ENCODE peak calls at places on chromosomes 3 and 15, in eight cellular contexts. One of them, this sample, is unnamed.

GRCh38 chr3:59317386-59317785 is 267.6 kb upstream of the CFAP20DC start:
- DNase-seq in GM23248: no peak
- DNase-seq in SW 1271: no peak
- DNase-seq in A172: no peak
- DNase-seq in G401: no peak
- DNase-seq in effector memory CD8-positive, alpha-beta T cell: no peak
- DNase-seq in iPS-NIHi11: no peak
- DNase-seq in AG08396: no peak
- DNase-seq in this sample: no peak

GRCh38 chr3:40921251-40921650 is 278.1 kb upstream of the CTNNB1 start:
- DNase-seq in GM23248: no peak
- DNase-seq in SW 1271: no peak
- DNase-seq in A172: no peak
- DNase-seq in G401: no peak
- DNase-seq in effector memory CD8-positive, alpha-beta T cell: no peak
- DNase-seq in iPS-NIHi11: no peak
- DNase-seq in AG08396: no peak
- DNase-seq in this sample: no peak

GRCh38 chr3:197478746-197479668 is 76.8 kb downstream of the BDH1 start:
- DNase-seq in GM23248: peak
- DNase-seq in SW 1271: peak
- DNase-seq in A172: peak
- DNase-seq in G401: peak
- DNase-seq in effector memory CD8-positive, alpha-beta T cell: no peak
- DNase-seq in iPS-NIHi11: peak
- DNase-seq in AG08396: no peak
- DNase-seq in this sample: peak

GRCh38 chr3:143507735-143508580 is 340.3 kb downstream of the SLC9A9 start:
- DNase-seq in GM23248: peak
- DNase-seq in SW 1271: no peak
- DNase-seq in A172: peak
- DNase-seq in G401: no peak
- DNase-seq in effector memory CD8-positive, alpha-beta T cell: no peak
- DNase-seq in iPS-NIHi11: no peak
- DNase-seq in AG08396: peak
- DNase-seq in this sample: no peak

GRCh38 chr3:180640987-180641386 is 38.3 kb downstream of the CCDC39 start:
- DNase-seq in GM23248: no peak
- DNase-seq in SW 1271: no peak
- DNase-seq in A172: no peak
- DNase-seq in G401: no peak
- DNase-seq in effector memory CD8-positive, alpha-beta T cell: no peak
- DNase-seq in iPS-NIHi11: no peak
- DNase-seq in AG08396: no peak
- DNase-seq in this sample: no peak

GRCh38 chr3:110198717-110199587 is 861.6 kb upstream of the DPPA4 start:
- DNase-seq in GM23248: no peak
- DNase-seq in SW 1271: no peak
- DNase-seq in A172: no peak
- DNase-seq in G401: no peak
- DNase-seq in effector memory CD8-positive, alpha-beta T cell: no peak
- DNase-seq in iPS-NIHi11: no peak
- DNase-seq in AG08396: no peak
- DNase-seq in this sample: no peak

GRCh38 chr15:62142736-62143135 is 22.3 kb downstream of the C2CD4B start:
- DNase-seq in GM23248: no peak
- DNase-seq in SW 1271: peak
- DNase-seq in A172: no peak
- DNase-seq in G401: no peak
- DNase-seq in effector memory CD8-positive, alpha-beta T cell: no peak
- DNase-seq in iPS-NIHi11: peak
- DNase-seq in AG08396: no peak
- DNase-seq in this sample: no peak

GRCh38 chr3:12916159-12916558 is 74.8 kb upstream of the RPL32 start:
- DNase-seq in GM23248: no peak
- DNase-seq in SW 1271: no peak
- DNase-seq in A172: no peak
- DNase-seq in G401: no peak
- DNase-seq in effector memory CD8-positive, alpha-beta T cell: peak
- DNase-seq in iPS-NIHi11: no peak
- DNase-seq in AG08396: no peak
- DNase-seq in this sample: no peak

GRCh38 chr3:150371741-150372254 is 36.3 kb upstream of the TSC22D2 start:
- DNase-seq in GM23248: peak
- DNase-seq in SW 1271: peak
- DNase-seq in A172: peak
- DNase-seq in G401: peak
- DNase-seq in effector memory CD8-positive, alpha-beta T cell: no peak
- DNase-seq in iPS-NIHi11: peak
- DNase-seq in AG08396: peak
- DNase-seq in this sample: peak

GRCh38 chr15:99076555-99077308 is 28.1 kb upstream of the SYNM start:
- DNase-seq in GM23248: peak
- DNase-seq in SW 1271: peak
- DNase-seq in A172: peak
- DNase-seq in G401: peak
- DNase-seq in effector memory CD8-positive, alpha-beta T cell: peak
- DNase-seq in iPS-NIHi11: peak
- DNase-seq in AG08396: peak
- DNase-seq in this sample: peak

GRCh38 chr3:30693470-30694120 is 87.2 kb downstream of the TGFBR2 start:
- DNase-seq in GM23248: peak
- DNase-seq in SW 1271: peak
- DNase-seq in A172: peak
- DNase-seq in G401: peak
- DNase-seq in effector memory CD8-positive, alpha-beta T cell: peak
- DNase-seq in iPS-NIHi11: peak
- DNase-seq in AG08396: peak
- DNase-seq in this sample: peak

GRCh38 chr3:183324083-183324482 is 71.0 kb downstream of the B3GNT5 start:
- DNase-seq in GM23248: peak
- DNase-seq in SW 1271: no peak
- DNase-seq in A172: peak
- DNase-seq in G401: no peak
- DNase-seq in effector memory CD8-positive, alpha-beta T cell: no peak
- DNase-seq in iPS-NIHi11: no peak
- DNase-seq in AG08396: no peak
- DNase-seq in this sample: no peak

GRCh38 chr3:126996905-126997304 is 14.0 kb downstream of the PLXNA1 start:
- DNase-seq in GM23248: peak
- DNase-seq in SW 1271: no peak
- DNase-seq in A172: no peak
- DNase-seq in G401: no peak
- DNase-seq in effector memory CD8-positive, alpha-beta T cell: no peak
- DNase-seq in iPS-NIHi11: no peak
- DNase-seq in AG08396: no peak
- DNase-seq in this sample: no peak

GRCh38 chr3:127667119-127667681 is 5.6 kb upstream of the ABTB1 start:
- DNase-seq in GM23248: no peak
- DNase-seq in SW 1271: no peak
- DNase-seq in A172: no peak
- DNase-seq in G401: peak
- DNase-seq in effector memory CD8-positive, alpha-beta T cell: no peak
- DNase-seq in iPS-NIHi11: no peak
- DNase-seq in AG08396: no peak
- DNase-seq in this sample: no peak

GRCh38 chr3:12994607-12995388 is 78.4 kb downstream of the IQSEC1 start:
- DNase-seq in GM23248: peak
- DNase-seq in SW 1271: peak
- DNase-seq in A172: no peak
- DNase-seq in G401: peak
- DNase-seq in effector memory CD8-positive, alpha-beta T cell: peak
- DNase-seq in iPS-NIHi11: peak
- DNase-seq in AG08396: peak
- DNase-seq in this sample: peak

GRCh38 chr3:142224482-142225072 is 808 bp downstream of the GK5 start:
- DNase-seq in GM23248: peak
- DNase-seq in SW 1271: peak
- DNase-seq in A172: peak
- DNase-seq in G401: peak
- DNase-seq in effector memory CD8-positive, alpha-beta T cell: no peak
- DNase-seq in iPS-NIHi11: no peak
- DNase-seq in AG08396: no peak
- DNase-seq in this sample: no peak

GRCh38 chr15:47924381-47924780 is 196.4 kb upstream of the SLC24A5 start:
- DNase-seq in GM23248: no peak
- DNase-seq in SW 1271: no peak
- DNase-seq in A172: no peak
- DNase-seq in G401: no peak
- DNase-seq in effector memory CD8-positive, alpha-beta T cell: no peak
- DNase-seq in iPS-NIHi11: no peak
- DNase-seq in AG08396: no peak
- DNase-seq in this sample: no peak